ENCODE peak calls at places on chromosome X, in nine cellular contexts. E is GM23338, K is HepG2, J is HCT116, G is K562, T is A549, V is SK-N-SH, U is GM12878, W is HL-60. C is an unnamed sample.

GRCh38 chrX:16610121-16610565 is 39.8 kb upstream of the S100G start:
- DNase-seq in W (no peak), J (no peak), G (no peak), E (no peak), V (no peak), K (no peak), U (no peak), T (no peak), C (no peak)

GRCh38 chrX:45756562-45756961 is 555.9 kb upstream of the DIPK2B start:
- DNase-seq in E (no peak), U (no peak), K (no peak), V (no peak), T (no peak), G (no peak), W (no peak), J (no peak), C (no peak)

GRCh38 chrX:42090395-42090794 is 167.0 kb upstream of the CASK start:
- DNase-seq in T (no peak), U (no peak), V (no peak), W (no peak), J (no peak), K (no peak), E (peak), G (no peak), C (no peak)

GRCh38 chrX:11430266-11430665 is 137.1 kb downstream of the AMELX start:
- DNase-seq in U (no peak), T (no peak), W (no peak), G (no peak), V (no peak), E (no peak), J (no peak), K (no peak), C (no peak)

GRCh38 chrX:67544871-67545771 is 1.3 kb downstream of the AR start:
- DNase-seq in V (peak), W (no peak), U (no peak), T (no peak), K (no peak), E (peak), J (no peak), G (no peak), C (no peak)

GRCh38 chrX:39472161-39472560 is 625.6 kb downstream of the BCOR start:
- DNase-seq in G (peak), J (no peak), W (no peak), V (no peak), T (no peak), E (no peak), K (no peak), U (no peak), C (no peak)

GRCh38 chrX:140918398-140919043 is 83.9 kb upstream of the SPANXB1 start:
- DNase-seq in V (peak), U (peak), E (peak), T (peak), J (peak), W (peak), K (peak), G (peak), C (peak)

GRCh38 chrX:150200820-150201287 is 162.3 kb upstream of the MAMLD1 start:
- DNase-seq in T (peak), W (peak), E (no peak), U (peak), K (peak), V (peak), G (peak), J (peak), C (peak)

GRCh38 chrX:5681159-5681558 is 547.5 kb downstream of the NLGN4X start:
- DNase-seq in J (no peak), T (no peak), U (no peak), W (peak), G (no peak), V (peak), K (no peak), E (peak), C (no peak)

GRCh38 chrX:104254442-104255115 is at the start of gene ESX1:
- DNase-seq in V (no peak), U (no peak), G (no peak), J (no peak), T (no peak), E (peak), W (no peak), K (no peak), C (no peak)

GRCh38 chrX:13888284-13888683 is 71.4 kb upstream of the GPM6B start:
- DNase-seq in U (no peak), E (no peak), J (no peak), V (no peak), W (no peak), T (no peak), G (no peak), K (no peak), C (no peak)

GRCh38 chrX:97074400-97074799 is 190.7 kb downstream of the RPA4 start:
- DNase-seq in V (no peak), G (no peak), K (no peak), E (no peak), T (no peak), W (no peak), U (no peak), J (no peak), C (no peak)

GRCh38 chrX:37409278-37409677 is 60.1 kb downstream of the PRRG1 start:
- DNase-seq in K (peak), V (no peak), G (no peak), E (no peak), W (no peak), U (no peak), J (no peak), T (no peak), C (no peak)

GRCh38 chrX:46882266-46882665 is 30.0 kb upstream of the JADE3 start:
- DNase-seq in K (no peak), E (peak), W (no peak), J (no peak), V (no peak), T (no peak), G (no peak), U (no peak), C (no peak)

GRCh38 chrX:124842205-124842604 is 477.5 kb upstream of the TEX13C start:
- DNase-seq in J (no peak), W (no peak), E (peak), T (no peak), V (no peak), U (no peak), G (no peak), K (no peak), C (no peak)

GRCh38 chrX:134694333-134694925 is 36.2 kb upstream of the PLAC1 start:
- DNase-seq in U (no peak), V (no peak), W (no peak), G (no peak), K (no peak), E (no peak), J (no peak), T (no peak), C (no peak)

GRCh38 chrX:149074429-149074828 is 430.7 kb downstream of the IDS start:
- DNase-seq in J (no peak), K (no peak), E (peak), G (no peak), W (peak), T (no peak), V (no peak), U (peak), C (no peak)

GRCh38 chrX:131830400-131831184 is 192.5 kb upstream of the STK26 start:
- DNase-seq in E (peak), K (peak), J (peak), T (no peak), W (peak), V (peak), G (peak), U (peak), C (no peak)

GRCh38 chrX:136778020-136778419 is 2.7 kb downstream of the ARHGEF6 start:
- DNase-seq in G (no peak), J (no peak), E (no peak), V (no peak), W (no peak), K (no peak), U (no peak), T (no peak), C (no peak)

GRCh38 chrX:69357293-69357692 is 146.8 kb upstream of the NALF2 start:
- DNase-seq in U (no peak), T (no peak), V (no peak), J (no peak), W (no peak), E (no peak), G (no peak), K (no peak), C (no peak)

GRCh38 chrX:41602946-41603345 is 85.8 kb upstream of the GPR34 start:
- DNase-seq in W (no peak), E (no peak), T (no peak), K (no peak), G (no peak), J (no peak), V (no peak), U (no peak), C (no peak)

GRCh38 chrX:16462912-16463311 is 187.0 kb upstream of the S100G start:
- DNase-seq in J (no peak), G (no peak), W (no peak), T (no peak), E (no peak), U (no peak), V (no peak), K (no peak), C (no peak)

GRCh38 chrX:111375747-111376146 is 36.2 kb downstream of the DCX start:
- DNase-seq in G (no peak), K (no peak), U (no peak), V (no peak), W (no peak), T (no peak), E (peak), J (no peak), C (no peak)

GRCh38 chrX:35800479-35800878 is 2.3 kb downstream of the MAGEB16 start:
- DNase-seq in E (no peak), V (no peak), J (no peak), T (no peak), G (no peak), K (no peak), W (no peak), U (no peak), C (no peak)

GRCh38 chrX:84165716-84166115 is 22.3 kb downstream of the RPS6KA6 start:
- DNase-seq in E (no peak), T (no peak), V (no peak), U (no peak), J (no peak), W (no peak), K (no peak), G (no peak), C (no peak)

GRCh38 chrX:136065044-136065671 is 79.9 kb downstream of the SLC9A6 start:
- DNase-seq in T (no peak), U (no peak), W (peak), G (no peak), E (no peak), J (no peak), K (peak), V (no peak), C (no peak)

GRCh38 chrX:116872931-116873330 is 410.2 kb upstream of the CT83 start:
- DNase-seq in G (no peak), J (no peak), W (no peak), T (no peak), U (no peak), V (no peak), K (no peak), E (no peak), C (no peak)

GRCh38 chrX:53321216-53321942 is 40.0 kb upstream of the IQSEC2 start:
- DNase-seq in J (no peak), W (no peak), E (peak), V (peak), U (no peak), G (peak), K (no peak), T (no peak), C (no peak)

GRCh38 chrX:20116575-20117240 is at the start of gene MAP7D2:
- DNase-seq in K (peak), V (peak), W (peak), T (peak), G (no peak), U (no peak), E (peak), J (no peak), C (no peak)

GRCh38 chrX:64190136-64190740 is 15.3 kb downstream of the AMER1 start:
- DNase-seq in V (no peak), T (no peak), W (no peak), K (no peak), G (no peak), J (no peak), U (no peak), E (no peak), C (no peak)

DNA sequence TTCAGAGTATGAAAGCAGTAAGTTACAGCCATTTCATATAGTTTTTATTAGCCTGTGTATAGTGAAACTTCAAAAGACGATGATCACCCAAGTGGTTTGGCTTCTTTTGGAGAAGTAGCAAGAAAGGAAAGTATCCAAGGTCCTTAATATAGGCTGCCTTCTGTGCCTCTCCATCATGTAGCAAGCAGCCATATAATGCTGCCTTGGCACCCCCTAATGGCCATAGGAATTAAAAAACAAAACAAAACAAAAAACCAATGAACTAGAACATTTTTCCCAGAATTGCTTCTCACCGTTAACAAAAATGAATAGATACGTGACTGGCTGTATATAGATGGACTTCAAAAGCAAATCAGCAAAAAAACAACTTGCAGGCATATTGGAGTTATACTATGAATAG is 18.9 kb downstream of the LAMP2 start:
- DNase-seq in U (no peak), T (no peak), W (no peak), V (peak), K (no peak), E (peak), J (no peak), G (no peak), C (no peak)
- TF ChIP-seq CTCF in U (peak), T (peak), W (no peak), V (peak), K (peak), E (peak), J (peak), G (peak), C (peak)

DNA sequence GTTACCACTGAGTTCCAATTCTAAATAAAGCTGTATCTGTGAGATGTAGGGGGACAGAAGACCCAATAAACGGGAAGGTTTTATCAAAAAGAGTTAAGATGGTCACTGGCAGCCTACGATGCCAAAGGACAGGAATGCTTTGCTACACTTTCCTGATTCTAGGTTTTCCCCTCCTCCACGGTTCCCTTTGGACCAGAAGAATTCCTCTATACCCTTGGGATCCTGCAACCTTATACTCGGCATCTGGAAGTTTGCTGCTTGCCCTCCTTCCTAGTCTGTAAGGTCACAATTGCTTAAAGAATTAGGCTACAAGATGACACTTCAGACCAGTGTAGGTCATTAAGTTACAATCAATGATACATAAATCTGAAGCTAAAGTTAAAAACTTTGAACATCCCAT is 64.3 kb downstream of the SCML2 start:
- DNase-seq in J (no peak), T (no peak), W (no peak), G (no peak), U (no peak), V (no peak), E (peak), K (no peak), C (no peak)
- TF ChIP-seq REST in J (no peak), T (no peak), W (no peak), G (no peak), U (no peak), V (no peak), E (no peak), K (no peak), C (no peak)

GRCh38 chrX:101449279-101449678 is 36.0 kb upstream of the ARMCX4 start:
- DNase-seq in V (no peak), W (no peak), G (no peak), K (no peak), U (no peak), T (no peak), J (no peak), E (no peak), C (no peak)

GRCh38 chrX:101452051-101452450 is 33.2 kb upstream of the ARMCX4 start:
- DNase-seq in U (no peak), J (no peak), V (no peak), G (no peak), T (no peak), K (no peak), W (no peak), E (no peak), C (no peak)

GRCh38 chrX:101450052-101450451 is 35.2 kb upstream of the ARMCX4 start:
- DNase-seq in V (no peak), T (no peak), W (no peak), J (no peak), G (no peak), K (no peak), U (no peak), E (no peak), C (no peak)

GRCh38 chrX:101450951-101451350 is 34.3 kb upstream of the ARMCX4 start:
- DNase-seq in V (no peak), K (no peak), W (peak), G (no peak), T (no peak), U (no peak), E (no peak), J (no peak), C (no peak)
- TF ChIP-seq CTCF in V (no peak), K (no peak), W (no peak), G (no peak), T (no peak), U (no peak), E (no peak), J (no peak), C (no peak)

DNA sequence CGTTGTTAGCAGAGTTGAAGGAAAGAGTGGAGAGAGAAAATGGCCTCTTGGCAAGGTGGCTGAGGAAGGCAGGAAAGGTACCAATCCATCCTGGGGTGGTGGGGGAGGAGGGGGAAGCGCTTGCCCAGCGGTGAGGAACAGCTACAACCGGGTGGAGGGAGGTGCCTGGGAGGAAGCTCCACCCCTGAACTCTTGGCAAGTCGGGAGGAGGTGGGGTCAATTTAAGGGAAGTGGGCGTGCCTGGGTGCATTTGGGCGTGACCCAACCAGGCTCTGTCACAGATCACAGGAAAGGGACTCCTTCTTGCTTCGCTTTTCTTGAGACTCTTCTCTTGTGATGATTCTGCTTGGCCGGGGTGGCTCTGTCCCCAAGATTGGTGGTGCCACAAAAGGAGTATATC is 41.7 kb downstream of the BCORL1 start:
- DNase-seq in U (peak), T (peak), K (no peak), E (peak), G (peak), J (peak), V (peak), W (peak), C (no peak)
- TF ChIP-seq REST in U (no peak), T (no peak), K (no peak), E (no peak), G (no peak), J (no peak), V (no peak), W (no peak), C (no peak)

DNA sequence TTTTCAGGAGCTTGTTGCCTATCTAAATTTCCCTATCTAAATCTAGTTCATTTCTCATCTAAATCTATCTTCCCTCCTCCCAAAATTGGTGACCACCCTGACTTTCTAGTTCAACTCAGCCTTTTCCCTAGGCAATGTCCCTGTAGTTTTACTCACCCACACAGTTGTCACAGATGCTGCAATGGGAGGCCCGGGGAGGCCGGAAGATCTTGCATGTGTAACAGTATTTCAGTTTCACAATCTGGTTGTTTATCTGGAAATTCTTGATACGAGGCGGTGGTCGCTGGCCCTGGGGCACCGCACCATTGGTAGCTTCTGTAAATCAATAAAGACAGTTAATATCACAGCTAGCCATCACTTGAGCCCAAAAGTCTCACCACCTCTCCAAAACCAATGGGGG is 20.2 kb downstream of the ZDHHC9 start:
- DNase-seq in W (peak), U (no peak), K (no peak), J (no peak), V (no peak), G (no peak), T (no peak), E (no peak), C (no peak)
- TF ChIP-seq CTCF in W (no peak), U (no peak), K (no peak), J (no peak), V (no peak), G (no peak), T (no peak), E (no peak), C (peak)

GRCh38 chrX:72130156-72130761 is 1.5 kb downstream of the RTL5 start:
- DNase-seq in W (no peak), J (no peak), V (no peak), T (no peak), K (no peak), E (no peak), U (no peak), G (no peak), C (no peak)
- TF ChIP-seq REST in W (no peak), J (no peak), V (no peak), T (no peak), K (no peak), E (no peak), U (no peak), G (no peak), C (no peak)

DNA sequence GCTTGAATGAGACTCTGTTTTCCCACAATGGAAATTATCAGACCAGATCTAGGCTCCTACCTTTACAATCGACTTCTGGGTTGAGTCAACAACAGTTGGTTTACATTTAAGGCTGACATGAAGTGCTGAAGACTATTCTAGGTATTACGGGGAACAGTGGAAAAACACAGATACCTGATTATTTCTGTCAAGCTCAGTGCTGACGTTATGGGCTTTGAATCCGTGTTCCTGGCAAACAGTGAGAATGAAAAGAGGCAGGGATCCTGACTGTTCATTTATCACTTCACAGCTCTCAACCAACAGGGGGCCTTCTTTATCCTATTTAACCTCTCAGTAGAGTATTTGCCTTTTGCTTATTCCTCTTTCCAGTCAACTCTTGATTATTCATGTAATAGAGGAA is 43.1 kb downstream of the TMEM164 start:
- DNase-seq in K (peak), E (peak), J (no peak), G (no peak), W (no peak), U (no peak), T (no peak), V (no peak), C (no peak)
- TF ChIP-seq CTCF in K (peak), E (peak), J (no peak), G (no peak), W (no peak), U (no peak), T (peak), V (peak), C (no peak)

DNA sequence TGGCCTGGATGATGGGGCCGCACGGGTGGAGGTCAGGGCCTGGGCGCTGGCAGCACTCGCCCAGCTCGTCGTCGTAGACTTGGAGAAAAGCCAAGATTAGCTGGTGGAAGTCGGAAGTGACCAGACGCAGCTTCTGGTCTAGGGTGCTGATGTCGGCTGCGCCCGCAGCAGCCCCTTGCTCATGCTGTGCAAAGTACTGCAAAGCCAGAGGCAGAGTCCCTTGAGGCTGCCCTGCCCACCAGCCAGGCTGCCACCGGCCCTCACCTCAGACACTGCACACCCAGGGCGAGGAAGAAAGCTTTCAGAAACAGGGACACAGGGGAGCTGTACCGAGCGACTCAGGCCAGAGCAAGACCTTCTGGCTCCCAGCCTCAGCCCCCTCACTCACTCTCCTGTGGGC is 9.7 kb upstream of the TREX2 start:
- DNase-seq in U (no peak), K (no peak), W (no peak), J (no peak), V (peak), T (no peak), G (no peak), E (no peak), C (no peak)
- TF ChIP-seq REST in U (no peak), K (no peak), W (no peak), J (no peak), V (no peak), T (no peak), G (no peak), E (no peak), C (no peak)

GRCh38 chrX:115268421-115268820 is 21.1 kb upstream of the LUZP4 start:
- DNase-seq in U (no peak), K (no peak), G (peak), V (no peak), T (peak), W (no peak), E (peak), J (peak), C (no peak)
- TF ChIP-seq CTCF in U (peak), K (peak), G (peak), V (peak), T (no peak), W (no peak), E (peak), J (peak), C (peak)

C was measured in Panc1.